ENCODE peak calls at places on chromosomes 2 and 18, in six cellular contexts. Y is WTC11, I is AG09309, Q is epithelial cell of esophagus, K is ELR, N is HS-27A. F is an unnamed sample.

GRCh38 chr2:208101716-208102631 is 22.4 kb downstream of the CRYGD start:
- DNase-seq in Y (no peak), I (no peak), Q (peak), K (peak), N (no peak), F (no peak)

GRCh38 chr2:134138115-134138514 is 115.8 kb upstream of the MGAT5 start:
- DNase-seq in Y (no peak), I (no peak), Q (no peak), K (no peak), N (no peak), F (no peak)

GRCh38 chr2:202185816-202186221 is 52.6 kb downstream of the SUMO1 start:
- DNase-seq in Y (no peak), I (peak), Q (peak), K (peak), N (peak), F (no peak)

GRCh38 chr2:194842871-194843270 is 814.2 kb upstream of the SLC39A10 start:
- DNase-seq in Y (no peak), I (no peak), Q (no peak), K (no peak), N (no peak), F (no peak)

GRCh38 chr2:134692461-134692860 is 26.3 kb downstream of the TMEM163 start:
- DNase-seq in Y (no peak), I (no peak), Q (no peak), K (peak), N (no peak), F (no peak)

GRCh38 chr18:9136315-9137141 is at the start of gene ANKRD12:
- DNase-seq in Y (peak), I (peak), Q (peak), K (peak), N (peak), F (peak)

GRCh38 chr2:114281188-114281587 is 161.3 kb upstream of the DPP10 start:
- DNase-seq in Y (no peak), I (no peak), Q (no peak), K (no peak), N (no peak), F (no peak)

GRCh38 chr18:24231773-24232735 is 93.2 kb downstream of the CABYR start:
- DNase-seq in Y (no peak), I (no peak), Q (peak), K (peak), N (no peak), F (no peak)

GRCh38 chr2:212032032-212032431 is 506.6 kb downstream of the ERBB4 start:
- DNase-seq in Y (no peak), I (peak), Q (peak), K (peak), N (no peak), F (no peak)

GRCh38 chr2:197866449-197866848 is 62.1 kb downstream of the PLCL1 start:
- DNase-seq in Y (no peak), I (no peak), Q (no peak), K (no peak), N (no peak), F (no peak)

GRCh38 chr2:233297076-233297475 is 10.5 kb upstream of the SAG start:
- DNase-seq in Y (no peak), I (no peak), Q (no peak), K (no peak), N (no peak), F (no peak)

GRCh38 chr2:230418341-230419016 is 2.5 kb downstream of the SP100 start:
- DNase-seq in Y (no peak), I (peak), Q (peak), K (peak), N (no peak), F (no peak)

GRCh38 chr2:161033059-161033660 is 127.1 kb upstream of the TANK start:
- DNase-seq in Y (no peak), I (no peak), Q (peak), K (no peak), N (no peak), F (no peak)

GRCh38 chr18:74982946-74983635 is 225.8 kb downstream of the PTGR3 start:
- DNase-seq in Y (no peak), I (no peak), Q (no peak), K (no peak), N (no peak), F (no peak)

GRCh38 chr2:45278345-45279078 is 269.3 kb upstream of the SIX2 start:
- DNase-seq in Y (no peak), I (no peak), Q (no peak), K (peak), N (peak), F (no peak)

GRCh38 chr2:204475403-204475802 is 69.9 kb upstream of the PARD3B start:
- DNase-seq in Y (no peak), I (no peak), Q (no peak), K (no peak), N (no peak), F (no peak)

GRCh38 chr2:64913357-64913869 is 75.8 kb upstream of the SLC1A4 start:
- DNase-seq in Y (peak), I (no peak), Q (peak), K (peak), N (no peak), F (no peak)

GRCh38 chr18:41942254-41942653 is 12.8 kb upstream of the PIK3C3 start:
- DNase-seq in Y (no peak), I (no peak), Q (no peak), K (no peak), N (no peak), F (no peak)

GRCh38 chr2:172178035-172178434 is 75.3 kb upstream of the DLX2 start:
- DNase-seq in Y (no peak), I (no peak), Q (peak), K (peak), N (peak), F (no peak)

GRCh38 chr2:29936005-29936404 is 14.6 kb upstream of the ALK start:
- DNase-seq in Y (no peak), I (no peak), Q (no peak), K (no peak), N (no peak), F (no peak)

GRCh38 chr2:121735520-121736074 is 1.1 kb downstream of the NIFK start:
- DNase-seq in Y (no peak), I (no peak), Q (peak), K (peak), N (no peak), F (no peak)